ENCODE peak calls at places on chromosomes 13 and 19, in five cellular contexts. One of them, this sample, is unnamed.

GRCh38 chr19:9849786-9850185 is 14.7 kb downstream of the PIN1 start:
- DNase-seq in DND-41: no peak
- DNase-seq in CD8-positive, alpha-beta memory T cell: no peak
- DNase-seq in prostate gland: no peak
- DNase-seq in ascending aorta: no peak
- DNase-seq in this sample: no peak

GRCh38 chr19:46232938-46233621 is 3.5 kb downstream of the IGFL1 start:
- DNase-seq in DND-41: no peak
- DNase-seq in CD8-positive, alpha-beta memory T cell: no peak
- DNase-seq in prostate gland: no peak
- DNase-seq in ascending aorta: no peak
- DNase-seq in this sample: no peak

GRCh38 chr19:27843861-27844260 is 1369.1 kb downstream of the UQCRFS1 start:
- DNase-seq in DND-41: no peak
- DNase-seq in CD8-positive, alpha-beta memory T cell: no peak
- DNase-seq in prostate gland: no peak
- DNase-seq in ascending aorta: no peak
- DNase-seq in this sample: no peak

GRCh38 chr13:50761406-50761805 is 82.1 kb downstream of the DLEU7 start:
- DNase-seq in DND-41: no peak
- DNase-seq in CD8-positive, alpha-beta memory T cell: no peak
- DNase-seq in prostate gland: no peak
- DNase-seq in ascending aorta: no peak
- DNase-seq in this sample: no peak

GRCh38 chr19:19534556-19535265 is 3.4 kb upstream of the CILP2 start:
- DNase-seq in DND-41: no peak
- DNase-seq in CD8-positive, alpha-beta memory T cell: no peak
- DNase-seq in prostate gland: no peak
- DNase-seq in ascending aorta: no peak
- DNase-seq in this sample: no peak

GRCh38 chr13:105474983-105475382 is 1060.5 kb downstream of the EFNB2 start:
- DNase-seq in DND-41: no peak
- DNase-seq in CD8-positive, alpha-beta memory T cell: no peak
- DNase-seq in prostate gland: no peak
- DNase-seq in ascending aorta: no peak
- DNase-seq in this sample: no peak

GRCh38 chr13:93116809-93117208 is 109.8 kb upstream of the GPC6 start:
- DNase-seq in DND-41: no peak
- DNase-seq in CD8-positive, alpha-beta memory T cell: no peak
- DNase-seq in prostate gland: no peak
- DNase-seq in ascending aorta: no peak
- DNase-seq in this sample: no peak

GRCh38 chr19:47699360-47699917 is 13.8 kb upstream of the EHD2 start:
- DNase-seq in DND-41: peak; percentile 47
- DNase-seq in CD8-positive, alpha-beta memory T cell: peak; percentile 20
- DNase-seq in prostate gland: no peak
- DNase-seq in ascending aorta: no peak
- DNase-seq in this sample: peak; percentile 59

GRCh38 chr19:2144190-2144589 is 7.2 kb downstream of the AP3D1 start:
- DNase-seq in DND-41: no peak
- DNase-seq in CD8-positive, alpha-beta memory T cell: no peak
- DNase-seq in prostate gland: no peak
- DNase-seq in ascending aorta: no peak
- DNase-seq in this sample: no peak

GRCh38 chr19:344625-345319 is at the start of gene MIER2:
- DNase-seq in DND-41: peak; percentile 92
- DNase-seq in CD8-positive, alpha-beta memory T cell: peak; percentile 77
- DNase-seq in prostate gland: peak; percentile 74
- DNase-seq in ascending aorta: peak; percentile 26
- DNase-seq in this sample: peak; percentile 85

GRCh38 chr19:55386515-55386947 is 799 bp downstream of the RPL28 start:
- DNase-seq in DND-41: no peak
- DNase-seq in CD8-positive, alpha-beta memory T cell: no peak
- DNase-seq in prostate gland: no peak
- DNase-seq in ascending aorta: no peak
- DNase-seq in this sample: no peak

GRCh38 chr13:98445340-98446233 is 131.3 kb downstream of the STK24 start:
- DNase-seq in DND-41: peak; percentile 79
- DNase-seq in CD8-positive, alpha-beta memory T cell: peak; percentile 73
- DNase-seq in prostate gland: peak; percentile 55
- DNase-seq in ascending aorta: no peak
- DNase-seq in this sample: peak; percentile 79

GRCh38 chr13:73913043-73913740 is 221.0 kb downstream of the KLF12 start:
- DNase-seq in DND-41: no peak
- DNase-seq in CD8-positive, alpha-beta memory T cell: no peak
- DNase-seq in prostate gland: no peak
- DNase-seq in ascending aorta: no peak
- DNase-seq in this sample: no peak

GRCh38 chr19:19077103-19077502 is 13.3 kb downstream of the SLC25A42 start:
- DNase-seq in DND-41: no peak
- DNase-seq in CD8-positive, alpha-beta memory T cell: no peak
- DNase-seq in prostate gland: no peak
- DNase-seq in ascending aorta: no peak
- DNase-seq in this sample: no peak

GRCh38 chr13:33927315-33927714 is 109.4 kb downstream of the RFC3 start:
- DNase-seq in DND-41: no peak
- DNase-seq in CD8-positive, alpha-beta memory T cell: no peak
- DNase-seq in prostate gland: no peak
- DNase-seq in ascending aorta: no peak
- DNase-seq in this sample: no peak

GRCh38 chr19:10682397-10683063 is 18.7 kb upstream of the QTRT1 start:
- DNase-seq in DND-41: no peak
- DNase-seq in CD8-positive, alpha-beta memory T cell: no peak
- DNase-seq in prostate gland: no peak
- DNase-seq in ascending aorta: no peak
- DNase-seq in this sample: no peak

GRCh38 chr13:113724780-113725315 is 34.2 kb upstream of the TMEM255B start:
- DNase-seq in DND-41: peak; percentile 24
- DNase-seq in CD8-positive, alpha-beta memory T cell: peak; percentile 79
- DNase-seq in prostate gland: peak; percentile 65
- DNase-seq in ascending aorta: peak; percentile 51
- DNase-seq in this sample: peak; percentile 72

GRCh38 chr13:27965343-27965739 is 3.8 kb downstream of the CDX2 start:
- DNase-seq in DND-41: no peak
- DNase-seq in CD8-positive, alpha-beta memory T cell: no peak
- DNase-seq in prostate gland: no peak
- DNase-seq in ascending aorta: no peak
- DNase-seq in this sample: no peak
- H3K27me3 ChIP-seq in DND-41: peaks cover 7% of the 10 kb centered on the region
- H3K27me3 ChIP-seq in CD8-positive, alpha-beta memory T cell: peaks cover 33% of the 10 kb centered on the region
- H3K27me3 ChIP-seq in prostate gland: peaks cover 26% of the 10 kb centered on the region
- H3K27me3 ChIP-seq in ascending aorta: peaks cover 28% of the 10 kb centered on the region
- H3K27me3 ChIP-seq in this sample: peaks cover 37% of the 10 kb centered on the region

GRCh38 chr13:45630791-45631190 is 15.3 kb upstream of the ERICH6B start:
- DNase-seq in DND-41: no peak
- DNase-seq in CD8-positive, alpha-beta memory T cell: no peak
- DNase-seq in prostate gland: no peak
- DNase-seq in ascending aorta: no peak
- DNase-seq in this sample: no peak
- H3K27me3 ChIP-seq in DND-41: peaks cover 9% of the 10 kb centered on the region
- H3K27me3 ChIP-seq in CD8-positive, alpha-beta memory T cell: no peaks in the 10 kb centered on the region
- H3K27me3 ChIP-seq in prostate gland: no peaks in the 10 kb centered on the region
- H3K27me3 ChIP-seq in ascending aorta: no peaks in the 10 kb centered on the region
- H3K27me3 ChIP-seq in this sample: no peaks in the 10 kb centered on the region

GRCh38 chr19:3907626-3908265 is 25.1 kb upstream of the NMRK2 start:
- DNase-seq in DND-41: no peak
- DNase-seq in CD8-positive, alpha-beta memory T cell: no peak
- DNase-seq in prostate gland: no peak
- DNase-seq in ascending aorta: no peak
- DNase-seq in this sample: no peak
- H3K27me3 ChIP-seq in DND-41: no peaks in the 10 kb centered on the region
- H3K27me3 ChIP-seq in CD8-positive, alpha-beta memory T cell: no peaks in the 10 kb centered on the region
- H3K27me3 ChIP-seq in prostate gland: no peaks in the 10 kb centered on the region
- H3K27me3 ChIP-seq in ascending aorta: no peaks in the 10 kb centered on the region
- H3K27me3 ChIP-seq in this sample: peaks cover 12% of the 10 kb centered on the region

GRCh38 chr19:8336072-8336569 is 6.9 kb downstream of the KANK3 start:
- DNase-seq in DND-41: no peak
- DNase-seq in CD8-positive, alpha-beta memory T cell: no peak
- DNase-seq in prostate gland: no peak
- DNase-seq in ascending aorta: no peak
- DNase-seq in this sample: no peak
- H3K27me3 ChIP-seq in DND-41: no peaks in the 10 kb centered on the region
- H3K27me3 ChIP-seq in CD8-positive, alpha-beta memory T cell: peaks cover 6% of the 10 kb centered on the region
- H3K27me3 ChIP-seq in prostate gland: no peaks in the 10 kb centered on the region
- H3K27me3 ChIP-seq in ascending aorta: peaks cover 17% of the 10 kb centered on the region
- H3K27me3 ChIP-seq in this sample: peaks cover 24% of the 10 kb centered on the region